ENCODE peak calls at places on chromosomes 11 and 22, in eight cellular contexts. C is GDM1; V is naive thymus-derived CD4-positive, alpha-beta T cell; Y is head of caudate nucleus; R is amygdala; U is activated CD4-positive, CD25-positive, alpha-beta regulatory T cell treated with anti-CD3 and anti-CD28 coated beads, Interleukin-2, amount 50 U/mL, for 72 hours; X is effector CD4-positive, alpha-beta T cell; N is T-cell. K is an unnamed sample.

GRCh38 chr11:126129681-126130671 is 67.3 kb upstream of the CDON start:
- DNase-seq in C (no peak), V (no peak), Y (no peak), R (no peak), U (no peak), X (no peak), N (no peak), K (no peak)

GRCh38 chr11:112588252-112588668 is 327.6 kb upstream of the PLET1 start:
- DNase-seq in C (peak), V (peak), Y (peak), R (peak), U (no peak), X (peak), N (no peak), K (peak)

GRCh38 chr22:38104084-38104483 is 6.4 kb downstream of the BAIAP2L2 start:
- DNase-seq in C (no peak), V (no peak), Y (no peak), R (no peak), U (no peak), X (no peak), N (no peak), K (no peak)

GRCh38 chr11:2799881-2800654 is 85.5 kb downstream of the CDKN1C start:
- DNase-seq in C (no peak), V (no peak), Y (peak), R (no peak), U (no peak), X (peak), N (no peak), K (no peak)

GRCh38 chr22:40721266-40721665 is 42.0 kb downstream of the MCHR1 start:
- DNase-seq in C (no peak), V (no peak), Y (no peak), R (no peak), U (no peak), X (no peak), N (no peak), K (no peak)

GRCh38 chr22:23787910-23788309 is 1.1 kb downstream of the SMARCB1 start:
- DNase-seq in C (no peak), V (no peak), Y (no peak), R (no peak), U (no peak), X (no peak), N (no peak), K (no peak)

GRCh38 chr22:38080847-38081635 is 2.9 kb downstream of the SLC16A8 start:
- DNase-seq in C (no peak), V (no peak), Y (peak), R (no peak), U (no peak), X (no peak), N (no peak), K (no peak)

GRCh38 chr11:32940865-32941264 is 48.3 kb downstream of the QSER1 start:
- DNase-seq in C (no peak), V (no peak), Y (no peak), R (no peak), U (no peak), X (no peak), N (no peak), K (no peak)

GRCh38 chr11:74468058-74468457 is 709 bp upstream of the KCNE3 start:
- DNase-seq in C (no peak), V (no peak), Y (no peak), R (no peak), U (no peak), X (no peak), N (no peak), K (no peak)

GRCh38 chr11:65501530-65502273 is 2.9 kb downstream of the MALAT1 start:
- DNase-seq in C (no peak), V (no peak), Y (no peak), R (no peak), U (peak), X (no peak), N (no peak), K (no peak)

GRCh38 chr11:57530215-57530595 is 349 bp downstream of the TIMM10 start:
- DNase-seq in C (no peak), V (no peak), Y (no peak), R (no peak), U (no peak), X (peak), N (no peak), K (no peak)

GRCh38 chr22:19134874-19135273 is 3.8 kb downstream of the TSSK2 start:
- DNase-seq in C (no peak), V (no peak), Y (no peak), R (no peak), U (no peak), X (no peak), N (no peak), K (no peak)

GRCh38 chr11:535519-536454 is at the start of gene HRAS:
- DNase-seq in C (peak), V (peak), Y (peak), R (peak), U (peak), X (peak), N (peak), K (peak)

GRCh38 chr11:67118059-67118766 is 850 bp upstream of the KDM2A start:
- DNase-seq in C (no peak), V (peak), Y (peak), R (peak), U (peak), X (peak), N (peak), K (no peak)

K was measured in GF-D8.